ENCODE peak calls at places on chromosomes 2 and 18, in eight cellular contexts. Z is Caki2; D is A549; C is EL; S is stimulated activated CD4-positive, alpha-beta T cell treated with anti-CD3 and anti-CD28 coated beads, Interleukin-2, amount 100 ng/mL, for 24 hours; R is heart left ventricle; E is Calu3; I is HT1080. Y is an unnamed sample.

GRCh38 chr2:115568643-115569042 is 1126.2 kb downstream of the DPP10 start:
- DNase-seq in Z (no peak), D (no peak), C (no peak), S (no peak), R (no peak), E (no peak), I (no peak), Y (no peak)

GRCh38 chr18:46337206-46337710 is 233.1 kb downstream of the HAUS1 start:
- DNase-seq in Z (no peak), D (no peak), C (no peak), S (no peak), R (no peak), E (no peak), I (no peak), Y (no peak)

GRCh38 chr2:6772366-6772710 is 93.4 kb downstream of the CMPK2 start:
- DNase-seq in Z (no peak), D (no peak), C (no peak), S (no peak), R (no peak), E (no peak), I (peak; percentile 56), Y (no peak)

GRCh38 chr18:22709288-22710060 is 223.7 kb upstream of the RBBP8 start:
- DNase-seq in Z (no peak), D (no peak), C (no peak), S (no peak), R (no peak), E (no peak), I (no peak), Y (no peak)

GRCh38 chr18:42813570-42813969 is 301.9 kb downstream of the RIT2 start:
- DNase-seq in Z (no peak), D (no peak), C (no peak), S (no peak), R (no peak), E (no peak), I (no peak), Y (no peak)

GRCh38 chr2:102473020-102473419 is at the start of gene SLC9A4:
- DNase-seq in Z (peak; percentile 52), D (peak; percentile 8), C (peak; percentile 35), S (peak; percentile 72), R (no peak), E (peak; percentile 74), I (peak; percentile 34), Y (peak; percentile 21)

GRCh38 chr2:135121016-135121657 is 69.0 kb downstream of the RAB3GAP1 start:
- DNase-seq in Z (no peak), D (no peak), C (no peak), S (no peak), R (no peak), E (no peak), I (no peak), Y (no peak)

GRCh38 chr2:195711478-195711877 is 54.5 kb downstream of the SLC39A10 start:
- DNase-seq in Z (peak; percentile 38), D (no peak), C (no peak), S (no peak), R (no peak), E (no peak), I (no peak), Y (no peak)

GRCh38 chr2:196163285-196163684 is 8.1 kb downstream of the STK17B start:
- DNase-seq in Z (no peak), D (no peak), C (no peak), S (no peak), R (no peak), E (no peak), I (no peak), Y (peak; percentile 63)

GRCh38 chr2:188659656-188660406 is 314.3 kb upstream of the COL3A1 start:
- DNase-seq in Z (no peak), D (peak; percentile 19), C (peak; percentile 89), S (no peak), R (no peak), E (no peak), I (peak; percentile 77), Y (no peak)

GRCh38 chr2:65367517-65367916 is 64.9 kb downstream of the SPRED2 start:
- DNase-seq in Z (no peak), D (peak; percentile 69), C (peak; percentile 98), S (no peak), R (no peak), E (no peak), I (peak; percentile 97), Y (no peak)

GRCh38 chr2:145987797-145988196 is 1467.9 kb upstream of the ZEB2 start:
- DNase-seq in Z (no peak), D (no peak), C (no peak), S (no peak), R (no peak), E (no peak), I (no peak), Y (no peak)

GRCh38 chr2:26838121-26838906 is 9.6 kb upstream of the DPYSL5 start:
- DNase-seq in Z (peak; percentile 15), D (no peak), C (no peak), S (no peak), R (no peak), E (no peak), I (no peak), Y (no peak)

GRCh38 chr2:213021971-213022899 is 129.2 kb downstream of the IKZF2 start:
- DNase-seq in Z (no peak), D (no peak), C (peak; percentile 84), S (peak; percentile 12), R (no peak), E (no peak), I (peak; percentile 62), Y (no peak)

GRCh38 chr2:10504994-10505820 is 57.1 kb upstream of the ODC1 start:
- DNase-seq in Z (no peak), D (no peak), C (no peak), S (no peak), R (no peak), E (no peak), I (no peak), Y (no peak)

GRCh38 chr2:69305712-69306611 is 81.1 kb downstream of the GFPT1 start:
- DNase-seq in Z (no peak), D (no peak), C (no peak), S (no peak), R (peak; percentile 54), E (no peak), I (no peak), Y (no peak)

GRCh38 chr2:60414731-60415130 is 138.7 kb downstream of the BCL11A start:
- DNase-seq in Z (peak; percentile 9), D (no peak), C (peak; percentile 80), S (no peak), R (no peak), E (no peak), I (peak; percentile 80), Y (no peak)

GRCh38 chr18:77087391-77088141 is 45.0 kb downstream of the MBP start:
- DNase-seq in Z (no peak), D (no peak), C (no peak), S (no peak), R (peak; percentile 69), E (peak; percentile 67), I (no peak), Y (no peak)

GRCh38 chr18:45416168-45416567 is 199.1 kb upstream of the SLC14A2 start:
- DNase-seq in Z (peak; percentile 2), D (no peak), C (no peak), S (no peak), R (no peak), E (no peak), I (no peak), Y (no peak)

GRCh38 chr2:222298311-222299150 is at the start of gene PAX3:
- DNase-seq in Z (no peak), D (no peak), C (peak; percentile 95), S (no peak), R (no peak), E (no peak), I (no peak), Y (no peak)

GRCh38 chr2:170771049-170771937 is 1.1 kb downstream of the ERICH2 start:
- DNase-seq in Z (peak; percentile 44), D (peak; percentile 17), C (peak; percentile 12), S (peak; percentile 50), R (no peak), E (no peak), I (peak; percentile 28), Y (no peak)

GRCh38 chr2:134278546-134278945 is 24.7 kb downstream of the MGAT5 start:
- DNase-seq in Z (no peak), D (no peak), C (no peak), S (no peak), R (no peak), E (no peak), I (no peak), Y (no peak)

GRCh38 chr18:61556862-61557261 is 223.6 kb downstream of the CDH20 start:
- DNase-seq in Z (no peak), D (no peak), C (no peak), S (no peak), R (no peak), E (no peak), I (no peak), Y (no peak)

GRCh38 chr18:55337153-55337552 is 250.8 kb downstream of the TCF4 start:
- DNase-seq in Z (no peak), D (no peak), C (no peak), S (no peak), R (no peak), E (no peak), I (no peak), Y (no peak)

GRCh38 chr2:191382801-191383200 is 137.6 kb downstream of the MYO1B start:
- DNase-seq in Z (no peak), D (no peak), C (peak; percentile 78), S (no peak), R (no peak), E (peak; percentile 72), I (no peak), Y (no peak)

GRCh38 chr2:224331698-224332097 is 70.2 kb downstream of the FAM124B start:
- DNase-seq in Z (no peak), D (no peak), C (no peak), S (no peak), R (no peak), E (no peak), I (no peak), Y (no peak)

GRCh38 chr2:214713080-214713830 is 96.2 kb downstream of the BARD1 start:
- DNase-seq in Z (peak; percentile 10), D (no peak), C (no peak), S (no peak), R (no peak), E (no peak), I (no peak), Y (no peak)

GRCh38 chr2:82968381-82968780 is 1490.7 kb downstream of the SUCLG1 start:
- DNase-seq in Z (no peak), D (no peak), C (peak; percentile 16), S (no peak), R (no peak), E (no peak), I (no peak), Y (no peak)

GRCh38 chr2:85750509-85751299 is 3.1 kb upstream of the ATOH8 start:
- DNase-seq in Z (no peak), D (peak; percentile 87), C (peak; percentile 58), S (peak; percentile 69), R (peak; percentile 81), E (peak; percentile 85), I (peak; percentile 49), Y (peak; percentile 22)

GRCh38 chr2:39994151-39994550 is 215.1 kb upstream of the THUMPD2 start:
- DNase-seq in Z (no peak), D (no peak), C (peak; percentile 75), S (no peak), R (no peak), E (no peak), I (peak; percentile 81), Y (no peak)

GRCh38 chr18:73479472-73479871 is 611.7 kb upstream of the NETO1 start:
- DNase-seq in Z (no peak), D (no peak), C (peak; percentile 47), S (no peak), R (no peak), E (no peak), I (no peak), Y (no peak)